ENCODE peak calls at places on chromosomes 5 and 9, in four cellular contexts. One of them, this sample, is unnamed.

GRCh38 chr5:124453221-124454032 is 293.0 kb downstream of the ZNF608 start:
- DNase-seq in CD8-positive, alpha-beta T cell: no peak
- DNase-seq in foreskin fibroblast: peak; percentile 76
- DNase-seq in sigmoid colon: no peak
- DNase-seq in this sample: no peak

GRCh38 chr5:72433520-72433919 is 73.7 kb downstream of the ZNF366 start:
- DNase-seq in CD8-positive, alpha-beta T cell: no peak
- DNase-seq in foreskin fibroblast: peak; percentile 30
- DNase-seq in sigmoid colon: no peak
- DNase-seq in this sample: no peak

GRCh38 chr5:121695307-121695706 is 156.4 kb upstream of the FTMT start:
- DNase-seq in sigmoid colon: no peak
- DNase-seq in foreskin fibroblast: no peak
- DNase-seq in CD8-positive, alpha-beta T cell: no peak
- DNase-seq in this sample: no peak

GRCh38 chr5:74673011-74673790 is 11.8 kb upstream of the HEXB start:
- DNase-seq in foreskin fibroblast: peak; percentile 71
- DNase-seq in sigmoid colon: no peak
- DNase-seq in CD8-positive, alpha-beta T cell: no peak
- DNase-seq in this sample: no peak

GRCh38 chr9:78567693-78568092 is 270.8 kb downstream of the PSAT1 start:
- DNase-seq in foreskin fibroblast: peak; percentile 54
- DNase-seq in CD8-positive, alpha-beta T cell: no peak
- DNase-seq in sigmoid colon: no peak
- DNase-seq in this sample: no peak

GRCh38 chr5:32042571-32042970 is 131.5 kb downstream of the GOLPH3 start:
- DNase-seq in sigmoid colon: no peak
- DNase-seq in CD8-positive, alpha-beta T cell: no peak
- DNase-seq in foreskin fibroblast: no peak
- DNase-seq in this sample: no peak

GRCh38 chr5:113005454-113005853 is 28.9 kb downstream of the DCP2 start:
- DNase-seq in sigmoid colon: no peak
- DNase-seq in CD8-positive, alpha-beta T cell: no peak
- DNase-seq in foreskin fibroblast: peak; percentile 22
- DNase-seq in this sample: no peak

GRCh38 chr5:103120607-103121200 is 603 bp downstream of the PPIP5K2 start:
- DNase-seq in sigmoid colon: no peak
- DNase-seq in CD8-positive, alpha-beta T cell: no peak
- DNase-seq in foreskin fibroblast: peak; percentile 29
- DNase-seq in this sample: no peak

GRCh38 chr9:17578911-17579793 is at the start of gene SH3GL2:
- DNase-seq in sigmoid colon: no peak
- DNase-seq in CD8-positive, alpha-beta T cell: no peak
- DNase-seq in foreskin fibroblast: peak; percentile 51
- DNase-seq in this sample: no peak

GRCh38 chr9:126326228-126327015 is at the start of gene MVB12B:
- DNase-seq in foreskin fibroblast: peak; percentile 60
- DNase-seq in sigmoid colon: no peak
- DNase-seq in CD8-positive, alpha-beta T cell: peak; percentile 39
- DNase-seq in this sample: no peak

GRCh38 chr9:15293727-15294405 is 13.2 kb downstream of the TTC39B start:
- DNase-seq in CD8-positive, alpha-beta T cell: no peak
- DNase-seq in foreskin fibroblast: peak; percentile 66
- DNase-seq in sigmoid colon: no peak
- DNase-seq in this sample: no peak
- H3K4me3 ChIP-seq in CD8-positive, alpha-beta T cell: peak overlapping the region; percentile 2
- H3K4me3 ChIP-seq in foreskin fibroblast: peak overlapping the region; percentile 16
- H3K4me3 ChIP-seq in sigmoid colon: peak overlapping the region; percentile 11
- H3K4me3 ChIP-seq in this sample: no peak overlapping the region

DNA sequence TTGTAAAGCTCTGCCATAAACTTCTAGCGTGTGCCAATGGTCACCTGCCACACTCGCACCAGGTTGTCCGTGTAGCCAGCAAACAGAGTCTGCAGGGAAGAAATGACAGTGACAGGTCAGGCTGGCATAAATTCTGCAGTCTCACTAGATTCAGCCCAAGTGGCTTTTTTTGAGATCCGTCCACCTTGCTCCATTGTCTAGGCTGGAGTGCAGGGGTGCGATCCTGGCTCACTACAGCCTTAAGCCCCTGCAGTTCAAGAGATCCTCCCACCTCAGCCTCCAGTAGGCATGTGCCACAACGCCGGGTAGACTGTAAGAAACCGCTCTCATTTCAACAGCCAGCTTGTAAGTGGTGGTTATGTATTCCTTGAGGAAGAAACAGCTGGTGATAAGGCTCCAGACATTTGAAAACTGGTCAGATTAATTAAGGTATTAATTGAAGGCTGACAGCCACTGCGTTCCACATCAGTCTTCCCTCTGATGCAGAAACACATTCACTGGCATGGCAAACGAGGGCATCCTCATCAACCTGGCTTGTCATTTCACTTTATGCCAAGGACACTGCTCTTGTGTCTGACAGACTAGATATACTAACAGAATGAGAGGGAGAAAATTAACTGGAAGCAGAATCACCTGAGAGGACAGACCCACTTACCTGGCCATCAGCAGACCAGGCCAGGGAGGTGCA is 6.6 kb downstream of the RACK1 start:
- DNase-seq in CD8-positive, alpha-beta T cell: no peak
- DNase-seq in sigmoid colon: no peak
- DNase-seq in foreskin fibroblast: no peak
- DNase-seq in this sample: no peak
- TF ChIP-seq CTCF in CD8-positive, alpha-beta T cell: no peak
- TF ChIP-seq CTCF in sigmoid colon: no peak
- TF ChIP-seq CTCF in foreskin fibroblast: no peak
- TF ChIP-seq CTCF in this sample: no peak

GRCh38 chr9:128657796-128658195 is 1.1 kb upstream of the DYNC2I2 start:
- DNase-seq in sigmoid colon: no peak
- DNase-seq in CD8-positive, alpha-beta T cell: no peak
- DNase-seq in foreskin fibroblast: no peak
- DNase-seq in this sample: no peak

GRCh38 chr9:128654481-128654880 is 2.2 kb downstream of the DYNC2I2 start:
- DNase-seq in sigmoid colon: no peak
- DNase-seq in CD8-positive, alpha-beta T cell: no peak
- DNase-seq in foreskin fibroblast: no peak
- DNase-seq in this sample: no peak

GRCh38 chr9:128656416-128657343 is at the start of gene DYNC2I2:
- DNase-seq in sigmoid colon: peak; percentile 98
- DNase-seq in CD8-positive, alpha-beta T cell: peak; percentile 95
- DNase-seq in foreskin fibroblast: peak; percentile 98
- DNase-seq in this sample: peak; percentile 40

GRCh38 chr9:128653941-128654340 is 2.7 kb downstream of the DYNC2I2 start:
- DNase-seq in foreskin fibroblast: no peak
- DNase-seq in CD8-positive, alpha-beta T cell: no peak
- DNase-seq in sigmoid colon: no peak
- DNase-seq in this sample: no peak

GRCh38 chr9:128657344-128657704 is 677 bp upstream of the DYNC2I2 start:
- DNase-seq in sigmoid colon: no peak
- DNase-seq in CD8-positive, alpha-beta T cell: no peak
- DNase-seq in foreskin fibroblast: no peak
- DNase-seq in this sample: no peak
- H3K4me3 ChIP-seq in sigmoid colon: peak overlapping the region; percentile 93
- H3K4me3 ChIP-seq in CD8-positive, alpha-beta T cell: peak overlapping the region; percentile 76
- H3K4me3 ChIP-seq in foreskin fibroblast: peak overlapping the region; percentile 55
- H3K4me3 ChIP-seq in this sample: no peak overlapping the region

GRCh38 chr9:77488439-77489126 is 159.5 kb downstream of the GNA14 start:
- DNase-seq in sigmoid colon: no peak
- DNase-seq in foreskin fibroblast: peak; percentile 56
- DNase-seq in CD8-positive, alpha-beta T cell: no peak
- DNase-seq in this sample: no peak
- TF ChIP-seq CTCF in sigmoid colon: no peak
- TF ChIP-seq CTCF in foreskin fibroblast: peak; percentile 61
- TF ChIP-seq CTCF in CD8-positive, alpha-beta T cell: no peak
- TF ChIP-seq CTCF in this sample: peak; percentile 55

DNA sequence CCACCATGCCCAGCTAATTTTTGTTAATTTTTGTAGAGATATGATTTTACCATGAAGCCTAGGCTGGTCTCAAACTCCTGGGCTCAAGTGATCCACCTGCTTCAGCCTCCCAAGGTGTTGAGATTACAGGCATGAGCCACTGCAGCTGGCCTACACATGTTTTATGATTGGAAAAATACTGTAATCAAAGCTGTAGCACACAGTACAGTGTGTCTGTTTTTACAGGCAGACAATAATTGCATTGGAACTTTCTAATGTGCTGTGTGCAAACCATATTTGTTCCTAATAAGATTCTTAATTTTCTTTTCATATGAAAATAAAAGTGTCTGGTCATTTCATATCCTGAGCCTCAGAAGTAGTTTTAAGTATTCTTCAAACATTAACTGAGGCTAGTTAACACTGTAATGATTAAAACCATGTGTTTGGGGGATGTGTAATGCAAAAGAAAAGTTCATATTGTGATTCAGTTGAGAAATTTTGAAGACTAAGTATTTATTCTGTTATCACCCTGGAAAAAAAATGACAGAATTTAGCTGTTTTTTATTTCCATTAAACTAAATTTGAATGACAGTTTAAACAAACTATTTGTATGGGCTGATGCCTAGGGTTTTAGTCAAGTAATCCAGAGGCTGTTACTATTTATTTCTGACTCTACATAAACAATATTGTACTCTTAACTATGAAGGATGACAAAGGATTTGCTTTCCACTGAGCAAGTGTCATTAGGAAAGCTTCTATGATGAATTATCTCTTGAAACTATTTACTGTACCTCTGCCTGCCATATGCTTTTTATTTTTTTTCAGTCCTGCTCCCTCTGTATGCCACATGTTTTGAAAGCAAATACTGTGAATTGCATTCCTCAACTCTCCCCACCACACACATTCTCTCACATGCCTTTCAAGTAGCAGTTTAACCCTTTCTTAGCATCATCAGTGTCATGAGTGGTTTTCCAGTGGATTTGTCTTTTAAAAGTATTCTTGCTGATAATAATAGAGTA is 111.5 kb downstream of the MTREX start:
- DNase-seq in sigmoid colon: no peak
- DNase-seq in foreskin fibroblast: peak; percentile 80
- DNase-seq in CD8-positive, alpha-beta T cell: no peak
- DNase-seq in this sample: no peak
- H3K4me3 ChIP-seq in sigmoid colon: no peak overlapping the region
- H3K4me3 ChIP-seq in foreskin fibroblast: no peak overlapping the region
- H3K4me3 ChIP-seq in CD8-positive, alpha-beta T cell: no peak overlapping the region
- H3K4me3 ChIP-seq in this sample: no peak overlapping the region

DNA sequence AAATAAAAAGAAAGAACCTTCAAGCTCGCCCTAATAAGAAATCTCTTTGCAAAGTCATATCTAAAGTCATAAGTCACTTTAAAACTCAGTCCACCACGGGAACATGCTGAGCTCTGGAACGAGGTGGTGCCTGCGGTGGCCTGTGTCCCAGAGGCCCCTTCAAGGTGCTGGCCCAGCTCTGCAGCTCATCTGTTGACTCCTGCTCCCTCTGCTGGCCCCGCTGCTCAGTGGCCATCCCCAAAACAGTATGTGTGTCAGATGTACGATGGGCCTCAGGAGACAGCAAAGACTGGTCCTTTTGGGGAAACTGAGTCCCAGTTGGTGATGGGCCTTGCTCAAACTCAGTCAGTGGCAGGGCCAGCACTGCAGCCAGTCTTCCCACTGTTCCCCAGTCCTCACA is 22.8 kb upstream of the FOXB2 start:
- DNase-seq in CD8-positive, alpha-beta T cell: no peak
- DNase-seq in sigmoid colon: peak; percentile 77
- DNase-seq in foreskin fibroblast: peak; percentile 68
- DNase-seq in this sample: no peak
- TF ChIP-seq CTCF in CD8-positive, alpha-beta T cell: no peak
- TF ChIP-seq CTCF in sigmoid colon: peak; percentile 48
- TF ChIP-seq CTCF in foreskin fibroblast: peak; percentile 76
- TF ChIP-seq CTCF in this sample: peak; percentile 80

GRCh38 chr5:16507716-16508115 is 42.1 kb upstream of the ZNF622 start:
- DNase-seq in CD8-positive, alpha-beta T cell: no peak
- DNase-seq in sigmoid colon: no peak
- DNase-seq in foreskin fibroblast: peak; percentile 14
- DNase-seq in this sample: peak; percentile 5
- H3K4me3 ChIP-seq in CD8-positive, alpha-beta T cell: no peak overlapping the region
- H3K4me3 ChIP-seq in sigmoid colon: no peak overlapping the region
- H3K4me3 ChIP-seq in foreskin fibroblast: no peak overlapping the region
- H3K4me3 ChIP-seq in this sample: no peak overlapping the region

GRCh38 chr9:95336281-95336680 is 18.8 kb upstream of the FANCC start:
- DNase-seq in foreskin fibroblast: peak; percentile 24
- DNase-seq in CD8-positive, alpha-beta T cell: peak; percentile 11
- DNase-seq in sigmoid colon: no peak
- DNase-seq in this sample: no peak
- TF ChIP-seq CTCF in foreskin fibroblast: peak; percentile 43
- TF ChIP-seq CTCF in CD8-positive, alpha-beta T cell: peak; percentile 66
- TF ChIP-seq CTCF in sigmoid colon: peak; percentile 28
- TF ChIP-seq CTCF in this sample: peak; percentile 27

GRCh38 chr9:93467062-93467416 is 13.7 kb upstream of the FAM120AOS start:
- DNase-seq in CD8-positive, alpha-beta T cell: no peak
- DNase-seq in sigmoid colon: no peak
- DNase-seq in foreskin fibroblast: peak; percentile 20
- DNase-seq in this sample: no peak
- H3K4me3 ChIP-seq in CD8-positive, alpha-beta T cell: no peak overlapping the region
- H3K4me3 ChIP-seq in sigmoid colon: no peak overlapping the region
- H3K4me3 ChIP-seq in foreskin fibroblast: no peak overlapping the region
- H3K4me3 ChIP-seq in this sample: no peak overlapping the region

GRCh38 chr5:89283758-89284493 is 400.9 kb upstream of the MEF2C start:
- DNase-seq in foreskin fibroblast: no peak
- DNase-seq in sigmoid colon: no peak
- DNase-seq in CD8-positive, alpha-beta T cell: no peak
- DNase-seq in this sample: no peak
- TF ChIP-seq CTCF in foreskin fibroblast: no peak
- TF ChIP-seq CTCF in sigmoid colon: no peak
- TF ChIP-seq CTCF in CD8-positive, alpha-beta T cell: no peak
- TF ChIP-seq CTCF in this sample: no peak